ENCODE peak calls at places on chromosome 11, in nine cellular contexts. One of them, this sample, is unnamed.

GRCh38 chr11:2777871-2778629 is 78.3 kb upstream of the KCNQ1OT1 start:
- DNase-seq in germinal center: no peak
- DNase-seq in NCI-H510A: no peak
- DNase-seq in Caco-2: peak
- DNase-seq in lung: peak
- DNase-seq in stomach: peak
- DNase-seq in astrocyte of the hippocampus: no peak
- DNase-seq in stimulated activated CD4-positive, alpha-beta T cell treated with anti-CD3 and anti-CD28 coated beads, Interleukin-15, amount 100 ng/mL, for 24 hours: no peak
- DNase-seq in glutamatergic neuron: peak
- DNase-seq in this sample: no peak

GRCh38 chr11:63850946-63851345 is 12.0 kb downstream of the MARK2 start:
- DNase-seq in germinal center: no peak
- DNase-seq in NCI-H510A: no peak
- DNase-seq in Caco-2: no peak
- DNase-seq in lung: no peak
- DNase-seq in stomach: no peak
- DNase-seq in astrocyte of the hippocampus: no peak
- DNase-seq in stimulated activated CD4-positive, alpha-beta T cell treated with anti-CD3 and anti-CD28 coated beads, Interleukin-15, amount 100 ng/mL, for 24 hours: no peak
- DNase-seq in glutamatergic neuron: no peak
- DNase-seq in this sample: no peak

GRCh38 chr11:6438979-6439571 is 1.7 kb downstream of the HPX start:
- DNase-seq in germinal center: peak
- DNase-seq in NCI-H510A: peak
- DNase-seq in Caco-2: peak
- DNase-seq in lung: peak
- DNase-seq in stomach: peak
- DNase-seq in astrocyte of the hippocampus: peak
- DNase-seq in stimulated activated CD4-positive, alpha-beta T cell treated with anti-CD3 and anti-CD28 coated beads, Interleukin-15, amount 100 ng/mL, for 24 hours: peak
- DNase-seq in glutamatergic neuron: peak
- DNase-seq in this sample: peak

GRCh38 chr11:2474059-2474901 is 29.5 kb downstream of the KCNQ1 start:
- DNase-seq in germinal center: no peak
- DNase-seq in NCI-H510A: no peak
- DNase-seq in Caco-2: peak
- DNase-seq in lung: no peak
- DNase-seq in stomach: peak
- DNase-seq in astrocyte of the hippocampus: no peak
- DNase-seq in stimulated activated CD4-positive, alpha-beta T cell treated with anti-CD3 and anti-CD28 coated beads, Interleukin-15, amount 100 ng/mL, for 24 hours: no peak
- DNase-seq in glutamatergic neuron: no peak
- DNase-seq in this sample: peak

GRCh38 chr11:92826136-92826535 is 143.3 kb upstream of the MTNR1B start:
- DNase-seq in germinal center: no peak
- DNase-seq in NCI-H510A: no peak
- DNase-seq in Caco-2: no peak
- DNase-seq in lung: no peak
- DNase-seq in stomach: no peak
- DNase-seq in astrocyte of the hippocampus: peak
- DNase-seq in stimulated activated CD4-positive, alpha-beta T cell treated with anti-CD3 and anti-CD28 coated beads, Interleukin-15, amount 100 ng/mL, for 24 hours: no peak
- DNase-seq in glutamatergic neuron: no peak
- DNase-seq in this sample: no peak

GRCh38 chr11:2912498-2912897 is 16.7 kb downstream of the PHLDA2 start:
- DNase-seq in germinal center: no peak
- DNase-seq in NCI-H510A: peak
- DNase-seq in Caco-2: peak
- DNase-seq in lung: peak
- DNase-seq in stomach: peak
- DNase-seq in astrocyte of the hippocampus: peak
- DNase-seq in stimulated activated CD4-positive, alpha-beta T cell treated with anti-CD3 and anti-CD28 coated beads, Interleukin-15, amount 100 ng/mL, for 24 hours: no peak
- DNase-seq in glutamatergic neuron: no peak
- DNase-seq in this sample: peak

GRCh38 chr11:18792066-18792591 is 531 bp upstream of the PTPN5 start:
- DNase-seq in germinal center: no peak
- DNase-seq in NCI-H510A: no peak
- DNase-seq in Caco-2: no peak
- DNase-seq in lung: no peak
- DNase-seq in stomach: no peak
- DNase-seq in astrocyte of the hippocampus: peak
- DNase-seq in stimulated activated CD4-positive, alpha-beta T cell treated with anti-CD3 and anti-CD28 coated beads, Interleukin-15, amount 100 ng/mL, for 24 hours: no peak
- DNase-seq in glutamatergic neuron: no peak
- DNase-seq in this sample: no peak

GRCh38 chr11:11577246-11577855 is 44.5 kb downstream of the GALNT18 start:
- DNase-seq in germinal center: no peak
- DNase-seq in NCI-H510A: no peak
- DNase-seq in Caco-2: no peak
- DNase-seq in lung: peak
- DNase-seq in stomach: no peak
- DNase-seq in astrocyte of the hippocampus: peak
- DNase-seq in stimulated activated CD4-positive, alpha-beta T cell treated with anti-CD3 and anti-CD28 coated beads, Interleukin-15, amount 100 ng/mL, for 24 hours: no peak
- DNase-seq in glutamatergic neuron: no peak
- DNase-seq in this sample: peak

GRCh38 chr11:119745776-119746535 is 17.0 kb upstream of the NECTIN1 start:
- DNase-seq in germinal center: no peak
- DNase-seq in NCI-H510A: no peak
- DNase-seq in Caco-2: peak
- DNase-seq in lung: no peak
- DNase-seq in stomach: no peak
- DNase-seq in astrocyte of the hippocampus: no peak
- DNase-seq in stimulated activated CD4-positive, alpha-beta T cell treated with anti-CD3 and anti-CD28 coated beads, Interleukin-15, amount 100 ng/mL, for 24 hours: no peak
- DNase-seq in glutamatergic neuron: no peak
- DNase-seq in this sample: no peak

GRCh38 chr11:60825118-60825517 is 16.8 kb upstream of the CCDC86 start:
- DNase-seq in germinal center: no peak
- DNase-seq in NCI-H510A: no peak
- DNase-seq in Caco-2: no peak
- DNase-seq in lung: no peak
- DNase-seq in stomach: no peak
- DNase-seq in astrocyte of the hippocampus: no peak
- DNase-seq in stimulated activated CD4-positive, alpha-beta T cell treated with anti-CD3 and anti-CD28 coated beads, Interleukin-15, amount 100 ng/mL, for 24 hours: no peak
- DNase-seq in glutamatergic neuron: no peak
- DNase-seq in this sample: no peak

GRCh38 chr11:975824-976223 is 50.2 kb downstream of the AP2A2 start:
- DNase-seq in germinal center: no peak
- DNase-seq in NCI-H510A: no peak
- DNase-seq in Caco-2: no peak
- DNase-seq in lung: no peak
- DNase-seq in stomach: no peak
- DNase-seq in astrocyte of the hippocampus: peak
- DNase-seq in stimulated activated CD4-positive, alpha-beta T cell treated with anti-CD3 and anti-CD28 coated beads, Interleukin-15, amount 100 ng/mL, for 24 hours: no peak
- DNase-seq in glutamatergic neuron: no peak
- DNase-seq in this sample: peak

GRCh38 chr11:46277623-46278386 is at the start of gene CREB3L1:
- DNase-seq in germinal center: no peak
- DNase-seq in NCI-H510A: no peak
- DNase-seq in Caco-2: peak
- DNase-seq in lung: peak
- DNase-seq in stomach: peak
- DNase-seq in astrocyte of the hippocampus: no peak
- DNase-seq in stimulated activated CD4-positive, alpha-beta T cell treated with anti-CD3 and anti-CD28 coated beads, Interleukin-15, amount 100 ng/mL, for 24 hours: no peak
- DNase-seq in glutamatergic neuron: peak
- DNase-seq in this sample: no peak

GRCh38 chr11:87454246-87454645 is 416.5 kb downstream of the TMEM135 start:
- DNase-seq in germinal center: peak
- DNase-seq in NCI-H510A: no peak
- DNase-seq in Caco-2: no peak
- DNase-seq in lung: no peak
- DNase-seq in stomach: peak
- DNase-seq in astrocyte of the hippocampus: peak
- DNase-seq in stimulated activated CD4-positive, alpha-beta T cell treated with anti-CD3 and anti-CD28 coated beads, Interleukin-15, amount 100 ng/mL, for 24 hours: no peak
- DNase-seq in glutamatergic neuron: no peak
- DNase-seq in this sample: no peak

GRCh38 chr11:94241896-94242295 is 62.5 kb upstream of the IZUMO1R start:
- DNase-seq in germinal center: no peak
- DNase-seq in NCI-H510A: no peak
- DNase-seq in Caco-2: no peak
- DNase-seq in lung: no peak
- DNase-seq in stomach: no peak
- DNase-seq in astrocyte of the hippocampus: peak
- DNase-seq in stimulated activated CD4-positive, alpha-beta T cell treated with anti-CD3 and anti-CD28 coated beads, Interleukin-15, amount 100 ng/mL, for 24 hours: no peak
- DNase-seq in glutamatergic neuron: no peak
- DNase-seq in this sample: no peak

GRCh38 chr11:73980001-73980960 is 2.4 kb downstream of the UCP2 start:
- DNase-seq in germinal center: peak
- DNase-seq in NCI-H510A: peak
- DNase-seq in Caco-2: peak
- DNase-seq in lung: peak
- DNase-seq in stomach: peak
- DNase-seq in astrocyte of the hippocampus: no peak
- DNase-seq in stimulated activated CD4-positive, alpha-beta T cell treated with anti-CD3 and anti-CD28 coated beads, Interleukin-15, amount 100 ng/mL, for 24 hours: peak
- DNase-seq in glutamatergic neuron: no peak
- DNase-seq in this sample: no peak

GRCh38 chr11:27623945-27624523 is 76.2 kb downstream of the BDNF start:
- DNase-seq in germinal center: no peak
- DNase-seq in NCI-H510A: no peak
- DNase-seq in Caco-2: no peak
- DNase-seq in lung: no peak
- DNase-seq in stomach: no peak
- DNase-seq in astrocyte of the hippocampus: no peak
- DNase-seq in stimulated activated CD4-positive, alpha-beta T cell treated with anti-CD3 and anti-CD28 coated beads, Interleukin-15, amount 100 ng/mL, for 24 hours: no peak
- DNase-seq in glutamatergic neuron: no peak
- DNase-seq in this sample: no peak

GRCh38 chr11:23574149-23574548 is 713.9 kb upstream of the CCDC179 start:
- DNase-seq in germinal center: no peak
- DNase-seq in NCI-H510A: no peak
- DNase-seq in Caco-2: no peak
- DNase-seq in lung: no peak
- DNase-seq in stomach: no peak
- DNase-seq in astrocyte of the hippocampus: no peak
- DNase-seq in stimulated activated CD4-positive, alpha-beta T cell treated with anti-CD3 and anti-CD28 coated beads, Interleukin-15, amount 100 ng/mL, for 24 hours: no peak
- DNase-seq in glutamatergic neuron: no peak
- DNase-seq in this sample: no peak

GRCh38 chr11:102479733-102480132 is 27.2 kb upstream of the TMEM123 start:
- DNase-seq in germinal center: no peak
- DNase-seq in NCI-H510A: no peak
- DNase-seq in Caco-2: no peak
- DNase-seq in lung: no peak
- DNase-seq in stomach: no peak
- DNase-seq in astrocyte of the hippocampus: no peak
- DNase-seq in stimulated activated CD4-positive, alpha-beta T cell treated with anti-CD3 and anti-CD28 coated beads, Interleukin-15, amount 100 ng/mL, for 24 hours: no peak
- DNase-seq in glutamatergic neuron: no peak
- DNase-seq in this sample: no peak

GRCh38 chr11:44619931-44620725 is 54.7 kb downstream of the CD82 start:
- DNase-seq in germinal center: no peak
- DNase-seq in NCI-H510A: no peak
- DNase-seq in Caco-2: peak
- DNase-seq in lung: peak
- DNase-seq in stomach: peak
- DNase-seq in astrocyte of the hippocampus: no peak
- DNase-seq in stimulated activated CD4-positive, alpha-beta T cell treated with anti-CD3 and anti-CD28 coated beads, Interleukin-15, amount 100 ng/mL, for 24 hours: peak
- DNase-seq in glutamatergic neuron: no peak
- DNase-seq in this sample: no peak

GRCh38 chr11:110121204-110121603 is 28.0 kb downstream of the ZC3H12C start:
- DNase-seq in germinal center: no peak
- DNase-seq in NCI-H510A: no peak
- DNase-seq in Caco-2: no peak
- DNase-seq in lung: no peak
- DNase-seq in stomach: no peak
- DNase-seq in astrocyte of the hippocampus: peak
- DNase-seq in stimulated activated CD4-positive, alpha-beta T cell treated with anti-CD3 and anti-CD28 coated beads, Interleukin-15, amount 100 ng/mL, for 24 hours: no peak
- DNase-seq in glutamatergic neuron: no peak
- DNase-seq in this sample: no peak

GRCh38 chr11:94129505-94130335 is 1.1 kb downstream of the PANX1 start:
- DNase-seq in germinal center: peak
- DNase-seq in NCI-H510A: no peak
- DNase-seq in Caco-2: no peak
- DNase-seq in lung: no peak
- DNase-seq in stomach: no peak
- DNase-seq in astrocyte of the hippocampus: peak
- DNase-seq in stimulated activated CD4-positive, alpha-beta T cell treated with anti-CD3 and anti-CD28 coated beads, Interleukin-15, amount 100 ng/mL, for 24 hours: peak
- DNase-seq in glutamatergic neuron: no peak
- DNase-seq in this sample: no peak

GRCh38 chr11:19759389-19759788 is 46.8 kb downstream of the NAV2 start:
- DNase-seq in germinal center: no peak
- DNase-seq in NCI-H510A: no peak
- DNase-seq in Caco-2: no peak
- DNase-seq in lung: no peak
- DNase-seq in stomach: no peak
- DNase-seq in astrocyte of the hippocampus: no peak
- DNase-seq in stimulated activated CD4-positive, alpha-beta T cell treated with anti-CD3 and anti-CD28 coated beads, Interleukin-15, amount 100 ng/mL, for 24 hours: no peak
- DNase-seq in glutamatergic neuron: no peak
- DNase-seq in this sample: no peak

GRCh38 chr11:110903830-110904229 is 191.6 kb upstream of the ARHGAP20 start:
- DNase-seq in germinal center: no peak
- DNase-seq in NCI-H510A: no peak
- DNase-seq in Caco-2: no peak
- DNase-seq in lung: no peak
- DNase-seq in stomach: no peak
- DNase-seq in astrocyte of the hippocampus: peak
- DNase-seq in stimulated activated CD4-positive, alpha-beta T cell treated with anti-CD3 and anti-CD28 coated beads, Interleukin-15, amount 100 ng/mL, for 24 hours: no peak
- DNase-seq in glutamatergic neuron: no peak
- DNase-seq in this sample: no peak

GRCh38 chr11:27663294-27663693 is 37.0 kb downstream of the BDNF start:
- DNase-seq in germinal center: no peak
- DNase-seq in NCI-H510A: no peak
- DNase-seq in Caco-2: no peak
- DNase-seq in lung: no peak
- DNase-seq in stomach: no peak
- DNase-seq in astrocyte of the hippocampus: no peak
- DNase-seq in stimulated activated CD4-positive, alpha-beta T cell treated with anti-CD3 and anti-CD28 coated beads, Interleukin-15, amount 100 ng/mL, for 24 hours: no peak
- DNase-seq in glutamatergic neuron: no peak
- DNase-seq in this sample: no peak

GRCh38 chr11:36400768-36401455 is 104.8 kb downstream of the PRR5L start:
- DNase-seq in germinal center: no peak
- DNase-seq in NCI-H510A: no peak
- DNase-seq in Caco-2: no peak
- DNase-seq in lung: no peak
- DNase-seq in stomach: no peak
- DNase-seq in astrocyte of the hippocampus: no peak
- DNase-seq in stimulated activated CD4-positive, alpha-beta T cell treated with anti-CD3 and anti-CD28 coated beads, Interleukin-15, amount 100 ng/mL, for 24 hours: no peak
- DNase-seq in glutamatergic neuron: no peak
- DNase-seq in this sample: no peak

GRCh38 chr11:49208006-49208721 is at the start of gene FOLH1:
- DNase-seq in germinal center: peak
- DNase-seq in NCI-H510A: no peak
- DNase-seq in Caco-2: no peak
- DNase-seq in lung: peak
- DNase-seq in stomach: no peak
- DNase-seq in astrocyte of the hippocampus: peak
- DNase-seq in stimulated activated CD4-positive, alpha-beta T cell treated with anti-CD3 and anti-CD28 coated beads, Interleukin-15, amount 100 ng/mL, for 24 hours: no peak
- DNase-seq in glutamatergic neuron: peak
- DNase-seq in this sample: peak

GRCh38 chr11:133529807-133530500 is 2.3 kb downstream of the OPCML start:
- DNase-seq in germinal center: no peak
- DNase-seq in NCI-H510A: no peak
- DNase-seq in Caco-2: no peak
- DNase-seq in lung: no peak
- DNase-seq in stomach: no peak
- DNase-seq in astrocyte of the hippocampus: no peak
- DNase-seq in stimulated activated CD4-positive, alpha-beta T cell treated with anti-CD3 and anti-CD28 coated beads, Interleukin-15, amount 100 ng/mL, for 24 hours: no peak
- DNase-seq in glutamatergic neuron: no peak
- DNase-seq in this sample: no peak

GRCh38 chr11:33633251-33634003 is 67.2 kb downstream of the C11orf91 start:
- DNase-seq in germinal center: no peak
- DNase-seq in NCI-H510A: peak
- DNase-seq in Caco-2: peak
- DNase-seq in lung: no peak
- DNase-seq in stomach: no peak
- DNase-seq in astrocyte of the hippocampus: peak
- DNase-seq in stimulated activated CD4-positive, alpha-beta T cell treated with anti-CD3 and anti-CD28 coated beads, Interleukin-15, amount 100 ng/mL, for 24 hours: no peak
- DNase-seq in glutamatergic neuron: no peak
- DNase-seq in this sample: peak

GRCh38 chr11:120834686-120835225 is 189.1 kb upstream of the TBCEL start:
- DNase-seq in germinal center: no peak
- DNase-seq in NCI-H510A: no peak
- DNase-seq in Caco-2: no peak
- DNase-seq in lung: no peak
- DNase-seq in stomach: no peak
- DNase-seq in astrocyte of the hippocampus: no peak
- DNase-seq in stimulated activated CD4-positive, alpha-beta T cell treated with anti-CD3 and anti-CD28 coated beads, Interleukin-15, amount 100 ng/mL, for 24 hours: no peak
- DNase-seq in glutamatergic neuron: no peak
- DNase-seq in this sample: no peak

GRCh38 chr11:12962306-12962705 is 46.8 kb upstream of the RASSF10 start:
- DNase-seq in germinal center: no peak
- DNase-seq in NCI-H510A: no peak
- DNase-seq in Caco-2: no peak
- DNase-seq in lung: no peak
- DNase-seq in stomach: no peak
- DNase-seq in astrocyte of the hippocampus: no peak
- DNase-seq in stimulated activated CD4-positive, alpha-beta T cell treated with anti-CD3 and anti-CD28 coated beads, Interleukin-15, amount 100 ng/mL, for 24 hours: no peak
- DNase-seq in glutamatergic neuron: no peak
- DNase-seq in this sample: no peak

GRCh38 chr11:65307298-65308229 is 7.1 kb upstream of the CDC42EP2 start:
- DNase-seq in germinal center: no peak
- DNase-seq in NCI-H510A: no peak
- DNase-seq in Caco-2: no peak
- DNase-seq in lung: no peak
- DNase-seq in stomach: no peak
- DNase-seq in astrocyte of the hippocampus: no peak
- DNase-seq in stimulated activated CD4-positive, alpha-beta T cell treated with anti-CD3 and anti-CD28 coated beads, Interleukin-15, amount 100 ng/mL, for 24 hours: no peak
- DNase-seq in glutamatergic neuron: no peak
- DNase-seq in this sample: no peak